ENCODE peak calls at places on chromosomes 3 and 15, in ten cellular contexts. H is endothelial cell; G is WERI-Rb-1; E is BJ; D is hypothalamus; A is posterior cingulate gyrus; M is HS-27A; B is choroid plexus epithelial cell; O is stimulated activated CD8-positive, alpha-beta memory T cell treated with anti-CD3 and anti-CD28 coated beads, Interleukin-7, amount 100 ng/mL, for 1 hour; J is amygdala. Z is an unnamed sample.

GRCh38 chr15:64029111-64029510 is 17.2 kb downstream of the DAPK2 start:
- DNase-seq in O (no peak), A (peak; percentile 75), E (no peak), D (peak; percentile 19), B (no peak), J (no peak), M (no peak), H (no peak), G (no peak), Z (no peak)

GRCh38 chr3:177379045-177379444 is 181.8 kb upstream of the TBL1XR1 start:
- DNase-seq in G (peak; percentile 34), O (no peak), H (no peak), B (no peak), D (no peak), A (no peak), J (no peak), M (no peak), E (no peak), Z (no peak)

GRCh38 chr3:50648297-50648696 is 26.4 kb upstream of the DOCK3 start:
- DNase-seq in A (no peak), O (no peak), G (peak; percentile 21), D (peak; percentile 24), M (no peak), J (no peak), B (no peak), E (no peak), H (no peak), Z (peak; percentile 79)

GRCh38 chr15:57019496-57020160 is 101.2 kb downstream of the TCF12 start:
- DNase-seq in G (no peak), O (no peak), E (no peak), A (no peak), B (peak; percentile 38), M (no peak), J (no peak), D (no peak), H (no peak), Z (no peak)

GRCh38 chr3:192940129-192940528 is 22.5 kb upstream of the MB21D2 start:
- DNase-seq in H (no peak), D (no peak), G (no peak), B (no peak), J (no peak), O (no peak), M (no peak), A (no peak), E (no peak), Z (no peak)

GRCh38 chr15:61041886-61042285 is 187.2 kb downstream of the RORA start:
- DNase-seq in J (no peak), H (no peak), A (no peak), B (no peak), M (no peak), G (no peak), E (no peak), D (no peak), O (no peak), Z (no peak)

GRCh38 chr3:123547881-123548534 is 36.8 kb downstream of the HACD2 start:
- DNase-seq in M (no peak), J (no peak), D (no peak), B (peak; percentile 57), G (no peak), H (no peak), E (no peak), A (no peak), O (no peak), Z (no peak)

GRCh38 chr15:35833590-35833989 is 287.6 kb upstream of the DPH6 start:
- DNase-seq in G (no peak), M (no peak), H (no peak), J (no peak), D (no peak), B (no peak), E (no peak), A (no peak), O (no peak), Z (no peak)

GRCh38 chr15:48861813-48862431 is 16.0 kb upstream of the EID1 start:
- DNase-seq in M (no peak), E (no peak), H (peak; percentile 54), B (peak; percentile 89), A (no peak), D (no peak), J (no peak), O (no peak), G (peak; percentile 34), Z (peak; percentile 67)

GRCh38 chr3:186515115-186515514 is 29.1 kb downstream of the CRYGS start:
- DNase-seq in B (no peak), H (no peak), J (no peak), E (no peak), M (no peak), D (no peak), A (no peak), G (no peak), O (no peak), Z (no peak)

GRCh38 chr3:171088984-171089754 is 62.6 kb upstream of the SLC2A2 start:
- DNase-seq in A (no peak), O (no peak), M (peak; percentile 76), J (no peak), G (no peak), E (peak; percentile 50), B (peak; percentile 82), D (no peak), H (no peak), Z (no peak)

GRCh38 chr3:94115482-94115881 is 52.6 kb downstream of the NSUN3 start:
- DNase-seq in A (no peak), M (peak; percentile 7), D (no peak), H (peak; percentile 7), O (no peak), G (peak; percentile 12), J (no peak), E (no peak), B (peak; percentile 69), Z (peak; percentile 91)

GRCh38 chr15:92365079-92365478 is 28.6 kb upstream of the ST8SIA2 start:
- DNase-seq in D (no peak), A (no peak), M (no peak), O (no peak), G (no peak), E (no peak), J (no peak), B (peak; percentile 6), H (no peak), Z (no peak)

GRCh38 chr15:24919446-24919845 is 35.3 kb upstream of the SNRPN start:
- DNase-seq in J (no peak), H (no peak), E (no peak), B (no peak), A (no peak), G (no peak), M (no peak), D (no peak), O (no peak), Z (no peak)

GRCh38 chr15:85649372-85649771 is 145.4 kb downstream of the KLHL25 start:
- DNase-seq in G (no peak), H (no peak), E (peak; percentile 45), J (no peak), D (no peak), O (no peak), M (no peak), A (no peak), B (peak; percentile 92), Z (no peak)

GRCh38 chr15:85289677-85290365 is 90.6 kb upstream of the AKAP13 start:
- DNase-seq in E (no peak), A (no peak), H (peak; percentile 31), D (peak; percentile 2), B (peak; percentile 48), J (no peak), M (peak; percentile 40), G (peak; percentile 31), O (no peak), Z (peak; percentile 58)

GRCh38 chr15:39265261-39265660 is 315.6 kb upstream of the THBS1 start:
- DNase-seq in B (no peak), A (no peak), O (no peak), E (no peak), M (no peak), G (no peak), D (no peak), J (no peak), H (no peak), Z (no peak)

GRCh38 chr3:33718595-33718907 is 497 bp upstream of the CLASP2 start:
- DNase-seq in A (no peak), O (no peak), D (no peak), J (no peak), H (no peak), B (no peak), G (no peak), M (no peak), E (no peak), Z (no peak)

GRCh38 chr3:31188112-31188511 is 293.7 kb upstream of the GADL1 start:
- DNase-seq in M (no peak), D (no peak), A (no peak), H (no peak), B (no peak), J (no peak), E (no peak), G (no peak), O (no peak), Z (no peak)

GRCh38 chr3:185654758-185655145 is 68.7 kb downstream of the SENP2 start:
- DNase-seq in E (no peak), D (no peak), J (no peak), O (no peak), H (no peak), B (no peak), A (no peak), G (no peak), M (no peak), Z (no peak)

GRCh38 chr3:14242490-14243311 is 64.1 kb downstream of the LSM3 start:
- DNase-seq in G (no peak), A (no peak), M (no peak), B (no peak), H (no peak), D (no peak), O (no peak), J (no peak), E (no peak), Z (no peak)

GRCh38 chr3:156483426-156483825 is 71.5 kb downstream of the SSR3 start:
- DNase-seq in M (no peak), G (no peak), H (no peak), E (peak; percentile 77), D (no peak), O (no peak), A (no peak), J (no peak), B (peak; percentile 90), Z (no peak)

GRCh38 chr15:60477164-60477563 is 1.8 kb downstream of the ICE2 start:
- DNase-seq in J (no peak), H (no peak), B (no peak), E (no peak), D (no peak), M (no peak), O (no peak), A (no peak), G (no peak), Z (no peak)